ENCODE peak calls at places on chromosomes 12 and 14, in seven cellular contexts. Y, F, G, W, L, Z and I are unnamed samples.

GRCh38 chr14:58160561-58160960 is 8.5 kb upstream of the ARMH4 start:
- DNase-seq in Y (no peak), G (no peak), L (no peak), W (no peak), Z (no peak), F (no peak), I (no peak)

GRCh38 chr14:20610002-20610765 is 19.0 kb upstream of the RNASE12 start:
- DNase-seq in G (peak), L (peak), Z (no peak), W (peak), Y (no peak), F (peak), I (peak)

GRCh38 chr14:88507208-88507607 is 47.6 kb downstream of the PTPN21 start:
- DNase-seq in W (no peak), G (no peak), F (no peak), L (no peak), Y (no peak), Z (no peak), I (no peak)

GRCh38 chr12:73159952-73160351 is 887.8 kb downstream of the TRHDE start:
- DNase-seq in W (no peak), F (no peak), Z (no peak), L (no peak), G (no peak), Y (no peak), I (no peak)

GRCh38 chr14:99194736-99195135 is 77.3 kb downstream of the BCL11B start:
- DNase-seq in F (no peak), W (no peak), Z (no peak), Y (no peak), L (no peak), G (no peak), I (no peak)

GRCh38 chr14:85131523-85131922 is 398.4 kb upstream of the FLRT2 start:
- DNase-seq in Y (no peak), L (no peak), G (no peak), W (no peak), Z (no peak), F (peak), I (no peak)

GRCh38 chr14:99910337-99911268 is 117.4 kb downstream of the EML1 start:
- DNase-seq in W (peak), Z (no peak), F (no peak), L (peak), G (no peak), Y (no peak), I (no peak)

GRCh38 chr12:4648099-4648498 is 752 bp downstream of the AKAP3 start:
- DNase-seq in L (no peak), Z (no peak), F (no peak), W (no peak), Y (no peak), G (no peak), I (no peak)

DNA sequence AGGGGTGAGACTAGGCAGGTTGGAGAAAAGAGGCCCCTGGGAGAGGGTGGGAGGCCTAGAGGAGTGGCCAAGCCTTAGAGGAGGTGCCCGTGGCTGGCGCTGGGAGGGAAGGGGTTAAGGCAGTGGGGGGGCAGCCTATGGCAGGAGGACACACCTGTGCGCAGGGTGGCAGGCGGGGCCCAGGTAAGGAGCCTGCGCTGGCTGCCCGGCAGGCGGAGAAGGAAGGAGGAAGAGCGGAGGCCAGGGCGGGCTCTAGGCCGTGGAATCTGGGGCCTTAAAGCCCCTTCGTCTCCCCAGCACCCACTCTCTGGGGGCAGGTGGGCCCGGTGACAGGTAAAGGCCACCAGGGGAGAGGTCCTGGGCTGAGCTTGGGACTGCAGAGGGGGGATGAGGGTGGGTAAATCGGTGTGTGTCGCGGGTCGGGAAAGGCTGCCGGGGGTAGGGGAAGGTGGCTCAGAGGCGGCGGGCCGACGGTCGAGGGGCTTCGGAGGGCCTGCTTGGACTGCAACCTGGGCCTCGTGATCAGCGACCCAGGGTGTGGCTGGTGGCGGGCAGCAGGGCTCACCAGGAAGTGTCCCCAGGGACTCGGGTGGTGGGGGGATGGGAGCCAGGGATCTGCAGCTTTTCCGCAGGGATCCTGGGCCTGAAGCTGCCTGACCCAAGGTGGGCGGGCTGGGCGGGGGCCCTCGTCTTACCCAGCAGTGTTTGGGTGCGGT is 7.3 kb downstream of the PHB2 start:
- DNase-seq in Z (no peak), Y (peak), L (no peak), G (peak), W (no peak), F (peak), I (no peak)
- TF ChIP-seq REST in Z (no peak), Y (no peak), L (no peak), G (no peak), W (no peak), F (no peak), I (no peak)

DNA sequence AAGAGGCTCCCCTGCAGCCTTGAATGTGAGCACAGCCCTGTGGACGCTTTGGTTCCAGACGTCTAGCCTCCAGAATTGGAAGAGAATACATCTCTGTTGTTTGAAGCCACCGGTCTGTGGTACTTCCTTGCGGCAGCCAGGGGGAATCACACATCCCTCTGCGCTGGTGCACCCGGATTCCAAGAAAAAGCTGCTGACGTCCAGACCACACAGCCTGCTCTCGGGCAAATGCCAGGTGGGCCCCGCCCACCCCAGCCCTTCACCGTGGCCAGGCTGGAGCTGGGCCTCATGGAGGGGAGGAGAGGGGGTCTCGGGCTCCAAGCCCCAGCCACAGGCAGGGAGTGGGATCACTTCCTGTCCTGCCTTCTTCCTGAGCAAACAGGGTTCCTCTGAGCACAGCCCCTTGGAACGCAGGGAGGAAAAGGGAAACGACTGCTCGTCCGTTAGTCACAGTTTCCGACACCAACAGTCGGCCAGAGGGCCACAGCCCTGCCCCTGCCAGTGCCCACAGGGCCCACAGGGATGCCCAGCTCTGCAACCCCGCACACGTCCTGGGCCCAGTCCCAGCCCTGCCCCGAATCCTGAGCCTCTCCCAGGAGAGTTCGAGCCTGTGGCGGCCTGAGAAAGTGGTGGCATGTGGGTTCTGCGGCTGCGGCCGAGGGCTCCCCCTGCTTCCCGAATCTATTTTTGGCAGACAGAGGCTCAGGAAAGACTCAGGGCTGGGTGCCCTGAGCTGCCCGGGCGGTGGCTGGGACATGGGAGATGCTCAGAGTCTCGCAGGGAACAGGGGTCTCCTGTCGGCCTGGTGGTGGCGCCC is 85.3 kb downstream of the RFLNA start:
- DNase-seq in F (no peak), Z (no peak), Y (no peak), W (no peak), L (no peak), G (no peak), I (peak)
- TF ChIP-seq POLR2AphosphoS5 in F (peak), Z (no peak), Y (no peak), W (no peak), L (no peak), G (peak), I (peak)

GRCh38 chr12:116535241-116535640 is 23.9 kb upstream of the MAP1LC3B2 start:
- DNase-seq in Z (no peak), F (no peak), W (no peak), Y (no peak), G (no peak), L (no peak), I (no peak)
- H3K4me3 ChIP-seq in Z (no peak), F (peak), W (no peak), Y (no peak), G (no peak), L (no peak), I (no peak)

DNA sequence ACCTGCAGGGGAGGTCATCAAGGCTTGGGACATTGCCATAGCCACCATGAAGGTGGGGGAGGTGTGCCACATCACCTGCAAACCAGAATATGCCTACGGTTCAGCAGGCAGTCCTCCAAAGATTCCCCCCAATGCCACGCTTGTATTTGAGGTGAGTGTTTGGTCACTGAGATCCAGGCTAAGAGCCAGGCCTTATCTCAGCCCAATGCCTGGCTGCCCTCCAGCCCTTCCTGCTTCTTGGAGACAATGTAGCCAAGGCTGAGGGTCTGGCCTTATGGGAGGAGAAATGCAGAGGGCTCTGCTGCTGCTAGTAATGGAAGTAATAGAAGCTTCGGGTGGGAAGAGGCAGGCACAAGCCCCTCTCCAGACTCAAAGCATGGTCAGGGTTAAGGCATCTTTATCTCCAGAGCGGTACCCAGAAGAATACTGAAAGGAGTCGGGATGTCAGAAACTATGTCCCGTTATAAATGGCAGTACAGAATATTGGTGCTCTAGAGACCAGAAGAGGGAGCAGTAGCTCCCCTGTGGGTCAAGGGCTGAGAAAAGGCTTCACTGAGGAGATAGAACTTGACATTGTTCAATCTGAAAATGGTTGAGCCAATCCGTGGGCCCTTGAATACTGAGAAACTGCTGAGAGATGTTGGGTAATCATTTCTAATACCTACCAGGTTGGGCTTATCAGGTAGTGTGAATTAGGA is 3.1 kb downstream of the FKBP4 start:
- DNase-seq in L (no peak), Y (no peak), G (no peak), F (no peak), Z (no peak), W (no peak), I (no peak)
- TF ChIP-seq REST in L (no peak), Y (no peak), G (no peak), F (no peak), Z (no peak), W (no peak), I (no peak)

GRCh38 chr14:81220767-81221578 is at the start of gene GTF2A1:
- DNase-seq in F (peak), Z (peak), Y (peak), W (peak), L (peak), G (peak), I (peak)
- TF ChIP-seq POLR2AphosphoS5 in F (peak), Z (peak), Y (peak), W (peak), L (peak), G (peak), I (peak)

GRCh38 chr12:132077322-132078100 is 66.6 kb downstream of the DDX51 start:
- DNase-seq in L (no peak), Z (no peak), F (no peak), Y (no peak), W (no peak), G (no peak), I (no peak)

GRCh38 chr12:132079190-132079589 is 64.9 kb downstream of the DDX51 start:
- DNase-seq in Z (no peak), W (no peak), Y (no peak), F (no peak), G (no peak), L (no peak), I (no peak)

GRCh38 chr12:132075714-132076553 is 68.2 kb downstream of the DDX51 start:
- DNase-seq in Z (no peak), F (no peak), Y (no peak), L (no peak), W (no peak), G (no peak), I (no peak)

GRCh38 chr12:132079695-132080094 is 64.4 kb downstream of the DDX51 start:
- DNase-seq in G (no peak), W (no peak), Y (no peak), F (no peak), Z (no peak), L (no peak), I (no peak)

DNA sequence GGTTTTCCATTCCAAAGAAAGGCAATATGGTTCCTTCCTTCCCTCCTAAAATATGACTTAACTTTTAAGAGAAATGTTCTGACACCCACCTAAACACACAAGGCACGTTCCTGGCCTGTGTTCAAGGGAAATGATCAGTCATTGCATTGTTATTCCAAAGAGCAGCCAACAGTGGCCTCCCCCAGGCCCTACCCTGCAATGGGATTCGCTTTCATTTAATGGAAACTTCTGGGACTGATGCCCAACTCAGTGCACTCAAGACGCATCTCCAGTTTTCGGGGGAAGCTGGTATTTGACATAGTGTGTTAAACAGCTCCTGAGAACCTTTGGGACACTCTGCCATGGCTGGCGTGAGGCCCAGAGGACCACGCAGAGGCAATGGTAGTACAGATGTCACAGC is 65.9 kb downstream of the DDX51 start:
- DNase-seq in G (no peak), L (no peak), F (no peak), W (no peak), Y (no peak), Z (no peak), I (no peak)
- H3K4me3 ChIP-seq in G (no peak), L (no peak), F (no peak), W (no peak), Y (no peak), Z (no peak), I (no peak)

DNA sequence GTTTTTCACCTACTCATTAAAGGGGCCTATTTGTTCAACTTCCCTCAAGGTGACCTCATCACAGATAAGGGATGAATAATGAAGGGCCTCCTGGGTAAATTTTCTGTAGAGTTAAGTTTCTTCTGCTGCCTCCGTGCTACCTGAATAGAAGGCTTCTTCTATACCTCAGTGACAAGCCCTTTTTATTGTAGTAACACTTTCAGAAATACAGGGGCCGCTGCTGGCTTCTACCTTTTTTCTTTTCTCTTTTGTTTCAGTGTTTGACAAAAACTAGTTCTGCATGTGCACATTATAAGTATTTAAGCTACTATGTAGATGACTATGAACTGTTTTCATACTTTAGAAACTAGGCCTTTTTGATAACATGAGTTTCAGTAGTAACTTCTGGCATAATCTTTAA is 207.0 kb downstream of the NAV3 start:
- DNase-seq in W (no peak), Y (no peak), Z (no peak), F (peak), G (no peak), L (no peak), I (no peak)
- TF ChIP-seq REST in W (no peak), Y (no peak), Z (no peak), F (no peak), G (no peak), L (no peak), I (no peak)

GRCh38 chr12:27064397-27065342 is 17.7 kb downstream of the C12orf71 start:
- DNase-seq in Y (no peak), L (no peak), Z (peak), F (no peak), W (no peak), G (no peak), I (no peak)

GRCh38 chr12:27068863-27069262 is 13.5 kb downstream of the C12orf71 start:
- DNase-seq in Z (no peak), Y (no peak), W (no peak), L (no peak), G (no peak), F (no peak), I (no peak)

GRCh38 chr12:27060740-27061139 is 21.6 kb downstream of the C12orf71 start:
- DNase-seq in W (no peak), G (no peak), Y (no peak), Z (no peak), F (no peak), L (no peak), I (no peak)

GRCh38 chr12:27061317-27061716 is 21.1 kb downstream of the C12orf71 start:
- DNase-seq in Y (no peak), Z (no peak), W (no peak), L (no peak), F (no peak), G (no peak), I (no peak)

GRCh38 chr12:27063250-27063851 is 19.0 kb downstream of the C12orf71 start:
- DNase-seq in W (no peak), F (no peak), Y (no peak), L (no peak), G (no peak), Z (no peak), I (no peak)
- TF ChIP-seq POLR2AphosphoS5 in W (no peak), F (no peak), Y (no peak), L (no peak), G (no peak), Z (no peak), I (no peak)

DNA sequence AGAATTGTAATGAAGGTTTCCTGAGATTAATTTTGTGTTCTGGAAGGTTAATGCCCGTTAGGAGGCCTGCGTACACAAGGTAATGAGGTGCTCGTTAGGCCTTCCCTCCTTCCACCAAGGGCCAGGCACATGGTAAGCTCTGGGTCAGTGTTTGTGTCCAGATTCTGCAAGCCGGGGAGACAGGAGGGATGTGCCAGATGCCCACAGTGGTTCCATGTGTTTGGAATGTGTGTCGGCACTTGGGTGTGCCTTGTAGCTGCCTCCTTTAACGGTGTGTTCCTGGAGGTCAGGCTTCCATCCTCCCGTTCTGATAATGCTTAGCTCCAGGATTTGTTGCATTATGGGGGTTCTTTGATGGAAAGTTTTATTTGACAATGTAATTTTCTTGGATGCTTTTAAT is 5.7 kb downstream of the TRAF3 start:
- DNase-seq in G (no peak), Z (no peak), F (no peak), Y (no peak), L (no peak), W (no peak), I (no peak)
- H3K4me3 ChIP-seq in G (no peak), Z (peak), F (no peak), Y (no peak), L (no peak), W (no peak), I (no peak)